ENCODE peak calls at places on chromosomes 16 and 17, in six cellular contexts. S is amygdala, K is islet precursor cell, U is SJCRH30, L is Panc1, Y is brain microvascular endothelial cell. E is an unnamed sample.

GRCh38 chr16:72094266-72094610 is 591 bp downstream of the DHX38 start:
- DNase-seq in S (no peak), K (no peak), U (no peak), L (no peak), Y (no peak), E (no peak)

GRCh38 chr17:29177871-29178749 is 2.1 kb downstream of the MYO18A start:
- DNase-seq in S (no peak), K (peak), U (no peak), L (no peak), Y (no peak), E (no peak)

GRCh38 chr17:21272881-21273839 is 11.4 kb upstream of the MAP2K3 start:
- DNase-seq in S (no peak), K (peak), U (peak), L (no peak), Y (no peak), E (no peak)

GRCh38 chr17:74637265-74637664 is 13.7 kb upstream of the CD300E start:
- DNase-seq in S (no peak), K (no peak), U (no peak), L (no peak), Y (no peak), E (no peak)

GRCh38 chr16:47096297-47096696 is 47.4 kb downstream of the NETO2 start:
- DNase-seq in S (no peak), K (no peak), U (no peak), L (no peak), Y (no peak), E (no peak)

GRCh38 chr17:7562208-7562605 is 488 bp downstream of the SENP3 start:
- DNase-seq in S (no peak), K (no peak), U (no peak), L (no peak), Y (no peak), E (no peak)

GRCh38 chr16:58366247-58367031 is 25.8 kb upstream of the GINS3 start:
- DNase-seq in S (no peak), K (no peak), U (no peak), L (peak), Y (peak), E (no peak)

GRCh38 chr16:85330694-85331188 is 218.5 kb upstream of the CIBAR2 start:
- DNase-seq in S (no peak), K (peak), U (peak), L (peak), Y (peak), E (peak)

GRCh38 chr16:51971184-51971583 is 575.8 kb downstream of the TOX3 start:
- DNase-seq in S (no peak), K (no peak), U (peak), L (no peak), Y (peak), E (no peak)

GRCh38 chr17:59357929-59358328 is 26.5 kb downstream of the YPEL2 start:
- DNase-seq in S (no peak), K (peak), U (no peak), L (no peak), Y (peak), E (no peak)

GRCh38 chr16:85615014-85615851 is 2.1 kb downstream of the GSE1 start:
- DNase-seq in S (no peak), K (peak), U (no peak), L (no peak), Y (no peak), E (peak)

E was measured in KG1.